ENCODE peak calls at places on chromosomes 12 and 14, in ten cellular contexts. W, T, S, C, O, X, M, N, P and E are unnamed samples.

GRCh38 chr12:19639781-19640180 is 200.5 kb downstream of the AEBP2 start:
- DNase-seq in W (no peak), T (no peak), S (no peak), C (no peak), O (no peak), X (no peak), M (no peak), N (no peak), P (no peak), E (no peak)

GRCh38 chr12:96198970-96199369 is 4.8 kb downstream of the ELK3 start:
- DNase-seq in W (no peak), T (no peak), S (no peak), C (no peak), O (no peak), X (no peak), M (no peak), N (no peak), P (no peak), E (no peak)

GRCh38 chr14:99360774-99361595 is 89.0 kb upstream of the BCL11B start:
- DNase-seq in W (no peak), T (no peak), S (no peak), C (no peak), O (no peak), X (no peak), M (no peak), N (no peak), P (no peak), E (peak; percentile 38)

GRCh38 chr14:51719970-51720369 is 68.3 kb downstream of the FRMD6 start:
- DNase-seq in W (no peak), T (no peak), S (no peak), C (no peak), O (no peak), X (no peak), M (no peak), N (no peak), P (no peak), E (no peak)

GRCh38 chr14:101230161-101230850 is 326.8 kb upstream of the RTL1 start:
- DNase-seq in W (peak; percentile 40), T (no peak), S (no peak), C (no peak), O (no peak), X (no peak), M (no peak), N (no peak), P (no peak), E (no peak)

GRCh38 chr14:53715390-53715730 is 241.3 kb downstream of the BMP4 start:
- DNase-seq in W (no peak), T (no peak), S (no peak), C (no peak), O (no peak), X (no peak), M (no peak), N (no peak), P (no peak), E (no peak)

GRCh38 chr12:63845726-63846125 is 1.2 kb downstream of the SRGAP1 start:
- DNase-seq in W (no peak), T (no peak), S (no peak), C (no peak), O (no peak), X (no peak), M (no peak), N (no peak), P (no peak), E (no peak)

GRCh38 chr12:19752712-19753111 is 313.4 kb downstream of the AEBP2 start:
- DNase-seq in W (no peak), T (no peak), S (no peak), C (no peak), O (no peak), X (no peak), M (no peak), N (no peak), P (no peak), E (no peak)

GRCh38 chr14:20247651-20248246 is 8.7 kb downstream of the OR11H4 start:
- DNase-seq in W (no peak), T (no peak), S (no peak), C (no peak), O (no peak), X (no peak), M (no peak), N (no peak), P (no peak), E (no peak)

GRCh38 chr12:122319312-122319638 is 53.0 kb upstream of the VPS33A start:
- DNase-seq in W (no peak), T (no peak), S (no peak), C (no peak), O (no peak), X (no peak), M (no peak), N (no peak), P (no peak), E (no peak)

GRCh38 chr12:88310666-88311065 is 168.6 kb downstream of the TMTC3 start:
- DNase-seq in W (no peak), T (no peak), S (no peak), C (no peak), O (no peak), X (no peak), M (no peak), N (no peak), P (peak; percentile 49), E (no peak)

GRCh38 chr12:5204831-5205230 is 161.2 kb downstream of the KCNA5 start:
- DNase-seq in W (no peak), T (no peak), S (no peak), C (no peak), O (no peak), X (no peak), M (no peak), N (no peak), P (no peak), E (no peak)

GRCh38 chr12:132926417-132926833 is 29.7 kb downstream of the ZNF605 start:
- DNase-seq in W (peak; percentile 22), T (no peak), S (no peak), C (no peak), O (no peak), X (no peak), M (no peak), N (no peak), P (no peak), E (no peak)

GRCh38 chr14:25178255-25178654 is 128.3 kb upstream of the STXBP6 start:
- DNase-seq in W (no peak), T (no peak), S (no peak), C (no peak), O (no peak), X (no peak), M (no peak), N (no peak), P (no peak), E (no peak)

GRCh38 chr14:49895480-49895879 is 2.6 kb downstream of the ARF6 start:
- DNase-seq in W (no peak), T (no peak), S (no peak), C (no peak), O (no peak), X (no peak), M (no peak), N (no peak), P (no peak), E (no peak)

GRCh38 chr12:92602930-92603623 is 99.7 kb upstream of the PLEKHG7 start:
- DNase-seq in W (no peak), T (no peak), S (no peak), C (no peak), O (no peak), X (no peak), M (no peak), N (no peak), P (no peak), E (no peak)

DNA sequence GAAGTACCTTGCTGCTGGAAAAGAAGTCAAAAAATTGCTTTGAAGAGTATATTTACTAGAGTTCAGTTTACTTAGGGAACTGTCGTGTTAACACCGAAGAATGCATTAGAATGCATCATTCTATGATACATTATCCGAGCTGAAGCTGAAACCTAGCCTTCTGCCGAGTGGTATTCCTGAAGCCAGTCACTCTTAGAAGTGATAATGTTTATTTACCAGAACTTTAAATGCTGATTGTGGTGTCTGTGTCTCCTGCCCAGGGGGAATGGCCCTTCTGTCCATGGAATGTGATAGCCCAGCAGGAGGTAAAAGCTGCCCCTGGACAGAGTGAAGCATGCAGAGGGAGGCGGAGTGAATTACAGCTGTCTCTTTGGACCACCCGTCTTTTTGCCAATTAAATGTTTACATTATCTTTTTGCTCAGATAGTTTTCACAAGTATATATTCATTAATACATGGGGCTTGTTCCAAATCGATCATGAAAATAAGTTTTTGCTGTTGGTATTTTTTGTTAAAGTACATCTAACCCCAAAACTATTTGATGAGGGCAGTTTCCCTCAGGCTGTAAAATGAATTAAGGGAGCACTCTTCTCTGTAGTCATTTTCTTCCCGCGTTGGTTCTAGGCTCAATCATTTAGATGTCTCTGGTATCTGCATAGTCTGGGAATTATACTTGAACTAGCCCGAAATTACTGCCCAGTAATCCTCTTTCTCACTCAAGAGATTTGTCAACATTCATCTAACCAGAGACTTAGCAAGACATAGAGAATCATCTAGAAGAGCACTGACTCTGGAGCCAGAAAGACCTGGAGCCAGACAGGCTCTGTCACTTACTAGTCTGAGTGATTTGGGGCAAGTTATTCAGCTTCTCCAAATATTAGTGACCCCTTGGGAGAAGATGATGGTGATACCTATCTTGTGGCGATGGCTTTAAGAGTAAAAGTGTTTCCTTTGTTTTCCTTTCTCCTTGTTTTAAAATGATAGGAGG is 147.6 kb downstream of the CRADD start:
- DNase-seq in W (no peak), T (no peak), S (no peak), C (no peak), O (no peak), X (no peak), M (no peak), N (no peak), P (no peak), E (no peak)
- H3K4me1 ChIP-seq in W (peaks cover 5% of the 10 kb centered on the region), T (peaks cover 21% of the 10 kb centered on the region), S (peaks cover 85% of the 10 kb centered on the region), C (peaks cover 36% of the 10 kb centered on the region), O (no peaks in the 10 kb centered on the region), X (no peaks in the 10 kb centered on the region), M (peaks cover 41% of the 10 kb centered on the region), N (peaks cover 32% of the 10 kb centered on the region), P (no peaks in the 10 kb centered on the region), E (peaks cover 14% of the 10 kb centered on the region)

GRCh38 chr12:49389092-49389703 is 21.9 kb downstream of the SPATS2 start:
- DNase-seq in W (peak; percentile 90), T (no peak), S (peak; percentile 36), C (peak; percentile 79), O (no peak), X (peak; percentile 58), M (peak; percentile 36), N (no peak), P (peak; percentile 90), E (peak; percentile 66)
- TF ChIP-seq CTCF in W (peak; percentile 91), T (no peak), S (no peak), C (peak; percentile 38), O (no peak), X (peak; percentile 35), M (no peak), N (no peak), P (peak; percentile 56), E (no peak)

DNA sequence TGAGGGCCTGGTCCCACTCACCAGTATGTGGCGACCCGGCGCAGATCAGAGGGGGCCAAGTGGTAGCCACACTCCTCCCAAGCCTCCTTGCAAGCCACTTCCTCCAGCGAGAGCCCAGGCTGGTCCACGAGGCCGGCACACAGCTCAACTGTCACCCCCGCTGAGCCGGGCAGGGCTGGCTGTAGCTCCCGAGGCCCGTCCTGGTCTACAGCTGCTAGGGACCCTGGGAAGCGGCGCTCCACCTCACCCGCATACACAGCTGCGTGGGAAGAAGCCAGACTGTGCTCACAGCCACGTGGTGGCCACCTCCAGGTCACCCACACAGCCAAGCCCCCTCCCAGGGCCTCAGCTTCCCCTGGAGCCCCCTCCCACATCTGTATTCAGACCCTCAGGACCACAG is 4.6 kb downstream of the NUDT14 start:
- DNase-seq in W (no peak), T (no peak), S (no peak), C (no peak), O (no peak), X (no peak), M (no peak), N (no peak), P (no peak), E (no peak)
- H3K4me1 ChIP-seq in W (peaks cover 4% of the 10 kb centered on the region), T (peaks cover 2% of the 10 kb centered on the region), S (peaks cover 13% of the 10 kb centered on the region), C (peaks cover 33% of the 10 kb centered on the region), O (peaks cover 29% of the 10 kb centered on the region), X (peaks cover 26% of the 10 kb centered on the region), M (peaks cover 30% of the 10 kb centered on the region), N (peaks cover 26% of the 10 kb centered on the region), P (peaks cover 37% of the 10 kb centered on the region), E (peaks cover 24% of the 10 kb centered on the region)

GRCh38 chr12:71567562-71567961 is 96.1 kb downstream of the ZFC3H1 start:
- DNase-seq in W (no peak), T (no peak), S (no peak), C (peak; percentile 47), O (no peak), X (no peak), M (no peak), N (no peak), P (no peak), E (no peak)
- TF ChIP-seq CTCF in W (no peak), T (no peak), S (no peak), C (no peak), O (no peak), X (no peak), M (no peak), N (no peak), P (no peak), E (no peak)